ENCODE peak calls at places on chromosomes 1 and 21, in six cellular contexts. E is activated T-helper 1 cell treated with anti-CD3 and anti-CD28 coated beads, Interleukin-12 subunit alpha, Interleukin-12 subunit beta, Interleukin-2, Interleukin-4 antibody, amounts not matched to agents 30 ng/mL and 10 ng/mL and 1 ng/mL, durations not matched to agents 14 hours and 24 hours and 36 hours; M is PC-9; C is astrocyte of the hippocampus; U is GM19239; L is AG10803. W is an unnamed sample.

GRCh38 chr1:243526180-243526579 is 270.3 kb downstream of the SDCCAG8 start:
- DNase-seq in E (no peak), M (no peak), C (no peak), U (no peak), L (no peak), W (no peak)

GRCh38 chr1:247865416-247865815 is 8.4 kb downstream of the TRIM58 start:
- DNase-seq in E (no peak), M (no peak), C (no peak), U (no peak), L (no peak), W (no peak)

GRCh38 chr1:174074757-174075156 is 52.6 kb upstream of the RC3H1 start:
- DNase-seq in E (no peak), M (peak), C (peak), U (no peak), L (peak), W (peak)

GRCh38 chr1:184163674-184164470 is 112.3 kb downstream of the TSEN15 start:
- DNase-seq in E (peak), M (no peak), C (peak), U (peak), L (peak), W (peak)

GRCh38 chr1:11397151-11397902 is 81.6 kb upstream of the DISP3 start:
- DNase-seq in E (no peak), M (no peak), C (no peak), U (no peak), L (no peak), W (no peak)

GRCh38 chr1:9249534-9250335 is 15.2 kb downstream of the H6PD start:
- DNase-seq in E (peak), M (no peak), C (peak), U (peak), L (peak), W (peak)

GRCh38 chr1:18107671-18108312 is at the start of gene IGSF21:
- DNase-seq in E (no peak), M (no peak), C (no peak), U (no peak), L (no peak), W (no peak)

GRCh38 chr21:15433091-15433490 is 296.7 kb upstream of the USP25 start:
- DNase-seq in E (no peak), M (no peak), C (peak), U (no peak), L (no peak), W (no peak)

GRCh38 chr1:63622847-63623566 is 29.8 kb downstream of the PGM1 start:
- DNase-seq in E (no peak), M (no peak), C (no peak), U (no peak), L (no peak), W (no peak)

W was measured in GM10248.